ENCODE peak calls at places on chromosomes 12 and 14, in nine cellular contexts. R is Daoy; X is mesendoderm; C is memory B cell; E is GM23338; S is AG04450; B is activated B cell treated with CpG ODN at 0.5 μM for 24 hours; Y is stimulated activated CD8-positive, alpha-beta memory T cell treated with anti-CD3 and anti-CD28 coated beads, Interleukin-4, amount 100 ng/mL, for 1 hour; J is lower leg skin. P is an unnamed sample.

GRCh38 chr14:93688239-93688666 is 100.0 kb downstream of the PRIMA1 start:
- DNase-seq in R (no peak), S (no peak), J (no peak), X (peak), E (peak), Y (no peak), B (no peak), C (no peak), P (no peak)

GRCh38 chr12:96445743-96446655 is 43.4 kb upstream of the CFAP54 start:
- DNase-seq in E (no peak), R (peak), X (peak), C (peak), S (peak), J (no peak), B (no peak), Y (no peak), P (peak)

GRCh38 chr12:32768518-32768917 is 12.8 kb upstream of the YARS2 start:
- DNase-seq in X (no peak), Y (no peak), C (no peak), E (no peak), J (no peak), R (no peak), S (no peak), B (no peak), P (no peak)

GRCh38 chr12:65728913-65729793 is 95.1 kb upstream of the HMGA2 start:
- DNase-seq in E (peak), S (no peak), J (no peak), R (peak), B (no peak), X (peak), Y (no peak), C (no peak), P (no peak)

GRCh38 chr12:89064780-89065179 is 287.5 kb downstream of the DUSP6 start:
- DNase-seq in E (no peak), R (peak), X (no peak), Y (no peak), S (no peak), J (no peak), C (no peak), B (no peak), P (no peak)

GRCh38 chr12:87430444-87430843 is 598.8 kb downstream of the C12orf50 start:
- DNase-seq in R (no peak), S (no peak), E (no peak), Y (no peak), J (no peak), B (no peak), X (no peak), C (no peak), P (no peak)

GRCh38 chr12:110920324-110920910 is at the start of gene MYL2:
- DNase-seq in R (no peak), J (no peak), C (no peak), E (no peak), B (no peak), Y (no peak), S (no peak), X (no peak), P (no peak)

GRCh38 chr14:68589447-68590232 is 203.2 kb downstream of the ZFP36L1 start:
- DNase-seq in Y (no peak), R (no peak), C (no peak), S (no peak), X (no peak), B (no peak), E (no peak), J (no peak), P (no peak)

GRCh38 chr14:104219731-104220224 is 81.4 kb downstream of the KIF26A start:
- DNase-seq in E (peak), Y (no peak), B (no peak), C (no peak), R (no peak), S (no peak), X (no peak), J (no peak), P (no peak)

GRCh38 chr12:70920251-70920851 is at the start of gene PTPRR:
- DNase-seq in X (peak), C (no peak), Y (no peak), E (peak), B (no peak), J (no peak), S (no peak), R (peak), P (no peak)